ENCODE peak calls at places on chromosomes 5 and 9, in eight cellular contexts. S is activated B cell treated with CpG ODN at 0.5 μM for 24 hours; D is activated CD8-positive, alpha-beta T cell treated with anti-CD3 and anti-CD28 coated beads for 36 hours; O is aorta; T is activated T-cell treated with anti-CD3 and anti-CD28 coated beads, Interleukin-2, amount 50 U/mL, for 72 hours; E is CD4-positive, alpha-beta T cell; L is foreskin keratinocyte; C is heart left ventricle. Z is an unnamed sample.

GRCh38 chr9:82588801-82589200 is 474.1 kb downstream of the RASEF start:
- ATAC-seq in S (no peak), D (no peak), O (no peak), T (no peak), E (no peak), L (no peak), C (no peak), Z (no peak)

GRCh38 chr9:132006657-132007370 is 72.9 kb downstream of the MED27 start:
- ATAC-seq in S (no peak), D (peak), O (no peak), T (peak), E (no peak), L (peak), C (no peak), Z (peak)

GRCh38 chr5:56317923-56318561 is 84.9 kb upstream of the ANKRD55 start:
- ATAC-seq in S (peak), D (no peak), O (no peak), T (peak), E (no peak), L (no peak), C (no peak), Z (peak)

GRCh38 chr9:132961002-132961401 is 16.6 kb upstream of the TSC1 start:
- ATAC-seq in S (no peak), D (no peak), O (no peak), T (no peak), E (no peak), L (no peak), C (no peak), Z (no peak)

GRCh38 chr9:96618209-96619108 is 1.2 kb downstream of the CDC14B start:
- ATAC-seq in S (no peak), D (no peak), O (peak), T (peak), E (no peak), L (peak), C (peak), Z (no peak)

GRCh38 chr9:125759812-125760134 is 12.6 kb downstream of the PBX3 start:
- ATAC-seq in S (peak), D (no peak), O (no peak), T (no peak), E (peak), L (no peak), C (peak), Z (no peak)

GRCh38 chr9:4424891-4425290 is 65.4 kb upstream of the SLC1A1 start:
- ATAC-seq in S (no peak), D (no peak), O (no peak), T (no peak), E (no peak), L (no peak), C (no peak), Z (no peak)

GRCh38 chr5:132370241-132370820 is 821 bp downstream of the SLC22A5 start:
- ATAC-seq in S (no peak), D (no peak), O (peak), T (no peak), E (no peak), L (no peak), C (peak), Z (no peak)

GRCh38 chr9:134396258-134396742 is 70.0 kb downstream of the RXRA start:
- ATAC-seq in S (peak), D (peak), O (no peak), T (peak), E (peak), L (no peak), C (peak), Z (peak)

GRCh38 chr9:108787664-108788048 is 68.1 kb downstream of the ACTL7B start:
- ATAC-seq in S (no peak), D (no peak), O (no peak), T (no peak), E (no peak), L (peak), C (no peak), Z (peak)

GRCh38 chr9:126682928-126683697 is 69.4 kb downstream of the LMX1B start:
- ATAC-seq in S (no peak), D (no peak), O (no peak), T (peak), E (no peak), L (no peak), C (peak), Z (no peak)

GRCh38 chr5:14110680-14111079 is 32.5 kb upstream of the TRIO start:
- ATAC-seq in S (no peak), D (no peak), O (no peak), T (no peak), E (no peak), L (no peak), C (no peak), Z (no peak)

GRCh38 chr5:149823350-149823749 is 93.2 kb downstream of the PPARGC1B start:
- ATAC-seq in S (no peak), D (no peak), O (no peak), T (no peak), E (no peak), L (no peak), C (no peak), Z (no peak)

GRCh38 chr9:97944612-97945011 is 6.6 kb upstream of the HEMGN start:
- ATAC-seq in S (no peak), D (no peak), O (no peak), T (no peak), E (no peak), L (no peak), C (no peak), Z (no peak)

GRCh38 chr5:116135344-116135743 is 50.5 kb downstream of the COMMD10 start:
- ATAC-seq in S (peak), D (peak), O (no peak), T (peak), E (peak), L (no peak), C (no peak), Z (peak)

GRCh38 chr9:137205126-137206069 is at the start of the genes NDOR1 and TMEM203:
- ATAC-seq in S (peak), D (peak), O (peak), T (peak), E (peak), L (peak), C (peak), Z (peak)

GRCh38 chr9:120710110-120710981 is 3.9 kb downstream of the MEGF9 start:
- ATAC-seq in S (no peak), D (no peak), O (no peak), T (no peak), E (no peak), L (no peak), C (no peak), Z (no peak)

GRCh38 chr5:174325441-174325840 is 279.9 kb downstream of the NSG2 start:
- ATAC-seq in S (no peak), D (no peak), O (no peak), T (no peak), E (no peak), L (no peak), C (no peak), Z (no peak)

GRCh38 chr5:156675402-156675801 is 174.7 kb upstream of the PPP1R2B start:
- ATAC-seq in S (no peak), D (no peak), O (no peak), T (no peak), E (no peak), L (no peak), C (no peak), Z (no peak)

GRCh38 chr9:132031467-132031866 is 48.2 kb downstream of the MED27 start:
- ATAC-seq in S (no peak), D (no peak), O (no peak), T (no peak), E (no peak), L (no peak), C (no peak), Z (no peak)

GRCh38 chr5:63648376-63648775 is 313.9 kb downstream of the HTR1A start:
- ATAC-seq in S (no peak), D (no peak), O (no peak), T (no peak), E (no peak), L (no peak), C (no peak), Z (no peak)

GRCh38 chr9:135075234-135076142 is 12.0 kb upstream of the OLFM1 start:
- ATAC-seq in S (no peak), D (no peak), O (peak), T (no peak), E (no peak), L (no peak), C (peak), Z (no peak)

GRCh38 chr5:115150512-115150911 is 19.2 kb downstream of the TRIM36 start:
- ATAC-seq in S (no peak), D (no peak), O (no peak), T (no peak), E (no peak), L (no peak), C (no peak), Z (no peak)

GRCh38 chr9:110575169-110575568 is 4.4 kb downstream of the SVEP1 start:
- ATAC-seq in S (no peak), D (no peak), O (peak), T (no peak), E (no peak), L (no peak), C (peak), Z (no peak)

GRCh38 chr5:134603059-134603458 is 29.6 kb downstream of the SAR1B start:
- ATAC-seq in S (no peak), D (peak), O (no peak), T (peak), E (no peak), L (peak), C (no peak), Z (no peak)

GRCh38 chr5:657570-657969 is 35.6 kb downstream of the TPPP start:
- ATAC-seq in S (no peak), D (no peak), O (no peak), T (no peak), E (no peak), L (no peak), C (no peak), Z (no peak)

GRCh38 chr5:25119654-25120053 is 474.9 kb upstream of the CDH10 start:
- ATAC-seq in S (no peak), D (no peak), O (no peak), T (no peak), E (no peak), L (no peak), C (no peak), Z (no peak)

GRCh38 chr9:121692606-121693505 is 41.4 kb downstream of the DAB2IP start:
- ATAC-seq in S (no peak), D (no peak), O (peak), T (no peak), E (no peak), L (peak), C (peak), Z (peak)

GRCh38 chr9:35675204-35675603 is 1.5 kb downstream of the CA9 start:
- ATAC-seq in S (no peak), D (no peak), O (no peak), T (no peak), E (no peak), L (no peak), C (no peak), Z (no peak)

GRCh38 chr5:146548781-146549449 is 32.9 kb upstream of the GPR151 start:
- ATAC-seq in S (no peak), D (no peak), O (no peak), T (no peak), E (no peak), L (no peak), C (no peak), Z (no peak)

GRCh38 chr5:131423056-131423455 is 159.2 kb downstream of the CDC42SE2 start:
- ATAC-seq in S (no peak), D (no peak), O (peak), T (no peak), E (no peak), L (peak), C (no peak), Z (no peak)

GRCh38 chr9:128550226-128550625 is 2.2 kb upstream of the SPTAN1 start:
- ATAC-seq in S (no peak), D (peak), O (no peak), T (peak), E (no peak), L (no peak), C (no peak), Z (no peak)

GRCh38 chr9:23088932-23089364 is 642.3 kb downstream of the DMRTA1 start:
- ATAC-seq in S (no peak), D (no peak), O (no peak), T (no peak), E (no peak), L (no peak), C (no peak), Z (peak)

GRCh38 chr9:69376651-69377050 is 51.6 kb downstream of the ENTREP1 start:
- ATAC-seq in S (no peak), D (no peak), O (peak), T (no peak), E (no peak), L (peak), C (peak), Z (no peak)

GRCh38 chr9:109460576-109460975 is 37.5 kb downstream of the PTPN3 start:
- ATAC-seq in S (no peak), D (no peak), O (no peak), T (no peak), E (no peak), L (no peak), C (no peak), Z (no peak)

GRCh38 chr5:16615737-16616535 is 861 bp downstream of the RETREG1 start:
- ATAC-seq in S (no peak), D (no peak), O (no peak), T (no peak), E (no peak), L (peak), C (peak), Z (no peak)

GRCh38 chr5:159906957-159907356 is 9.3 kb upstream of the ADRA1B start:
- ATAC-seq in S (no peak), D (no peak), O (no peak), T (no peak), E (no peak), L (no peak), C (no peak), Z (no peak)

GRCh38 chr5:173808079-173808808 is 79.9 kb upstream of the CPEB4 start:
- ATAC-seq in S (no peak), D (no peak), O (no peak), T (no peak), E (no peak), L (no peak), C (peak), Z (no peak)

GRCh38 chr9:70557665-70558419 is 143.4 kb upstream of the KLF9 start:
- ATAC-seq in S (peak), D (no peak), O (no peak), T (no peak), E (no peak), L (no peak), C (no peak), Z (peak)

Z was measured in stimulated activated memory B cell treated with anti-CD40 and anti-IgM and Interleukin-4, amounts not matched to agents 10 μg/mL and 1 μg/mL and 100 μg/mL, for 72 hours.